ENCODE peak calls at places on chromosome 13, in six cellular contexts. V is Peyer's patch; C is upper lobe of right lung; H is CD8-positive, alpha-beta T cell; G is breast epithelium; Q is IMR-90. X is an unnamed sample.

GRCh38 chr13:66329988-66330429 is 900.1 kb downstream of the PCDH9 start:
- DNase-seq in V (no peak), C (no peak), H (no peak), G (no peak), Q (peak), X (no peak)

GRCh38 chr13:75480691-75481175 is 1.2 kb downstream of the TBC1D4 start:
- DNase-seq in V (peak), C (peak), H (no peak), G (peak), Q (peak), X (no peak)

GRCh38 chr13:26497991-26498423 is 59.5 kb upstream of the WASF3 start:
- DNase-seq in V (no peak), C (no peak), H (no peak), G (no peak), Q (peak), X (no peak)

GRCh38 chr13:48121733-48122132 is 26.8 kb upstream of the MED4 start:
- DNase-seq in V (no peak), C (no peak), H (no peak), G (no peak), Q (no peak), X (no peak)

GRCh38 chr13:91576590-91576989 is 178.2 kb downstream of the GPC5 start:
- DNase-seq in V (no peak), C (no peak), H (no peak), G (no peak), Q (no peak), X (no peak)

GRCh38 chr13:46698015-46698414 is 98.9 kb downstream of the ESD start:
- DNase-seq in V (no peak), C (no peak), H (no peak), G (no peak), Q (no peak), X (no peak)

GRCh38 chr13:106418556-106418955 is 116.9 kb downstream of the EFNB2 start:
- DNase-seq in V (no peak), C (no peak), H (no peak), G (no peak), Q (peak), X (no peak)

GRCh38 chr13:87877477-87877876 is 206.3 kb downstream of the SLITRK5 start:
- DNase-seq in V (no peak), C (no peak), H (no peak), G (no peak), Q (no peak), X (no peak)

GRCh38 chr13:111280666-111281577 is 39.5 kb upstream of the TEX29 start:
- DNase-seq in V (no peak), C (no peak), H (no peak), G (no peak), Q (peak), X (no peak)

GRCh38 chr13:43214124-43214523 is 190.7 kb downstream of the DNAJC15 start:
- DNase-seq in V (no peak), C (no peak), H (no peak), G (no peak), Q (no peak), X (no peak)

GRCh38 chr13:49669735-49670309 is 21.5 kb downstream of the EBPL start:
- DNase-seq in V (peak), C (no peak), H (no peak), G (peak), Q (peak), X (no peak)

GRCh38 chr13:25233861-25234260 is 53.4 kb downstream of the MTMR6 start:
- DNase-seq in V (no peak), C (no peak), H (no peak), G (no peak), Q (no peak), X (no peak)

GRCh38 chr13:45047394-45048328 is 58.3 kb downstream of the GPALPP1 start:
- DNase-seq in V (peak), C (peak), H (peak), G (peak), Q (peak), X (no peak)

GRCh38 chr13:90947976-90948375 is 399.5 kb upstream of the MIR17HG start:
- DNase-seq in V (no peak), C (no peak), H (no peak), G (no peak), Q (no peak), X (no peak)

GRCh38 chr13:95607363-95607762 is 37.1 kb downstream of the DZIP1 start:
- DNase-seq in V (no peak), C (no peak), H (no peak), G (no peak), Q (peak), X (no peak)

GRCh38 chr13:110345266-110345665 is 38.2 kb downstream of the COL4A2 start:
- DNase-seq in V (no peak), C (no peak), H (no peak), G (no peak), Q (no peak), X (no peak)

GRCh38 chr13:46160474-46161066 is 21.4 kb downstream of the LCP1 start:
- DNase-seq in V (peak), C (no peak), H (no peak), G (no peak), Q (peak), X (no peak)

GRCh38 chr13:41352935-41353801 is 42.1 kb downstream of the NAA16 start:
- DNase-seq in V (peak), C (no peak), H (peak), G (no peak), Q (peak), X (no peak)

GRCh38 chr13:114010401-114011101 is 36.7 kb upstream of the C13orf46 start:
- DNase-seq in V (peak), C (no peak), H (no peak), G (no peak), Q (no peak), X (no peak)

GRCh38 chr13:50838701-50839100 is 4.8 kb downstream of the DLEU7 start:
- DNase-seq in V (no peak), C (no peak), H (no peak), G (no peak), Q (no peak), X (no peak)

GRCh38 chr13:38421590-38422560 is 72.2 kb downstream of the UFM1 start:
- DNase-seq in V (no peak), C (no peak), H (no peak), G (no peak), Q (peak), X (no peak)

GRCh38 chr13:19960673-19961015 is 2.1 kb downstream of the ZMYM2 start:
- DNase-seq in V (no peak), C (no peak), H (no peak), G (no peak), Q (no peak), X (no peak)

GRCh38 chr13:77703426-77703825 is 5.9 kb downstream of the SLAIN1 start:
- DNase-seq in V (no peak), C (peak), H (no peak), G (no peak), Q (no peak), X (no peak)

GRCh38 chr13:86920960-86921359 is 750.2 kb upstream of the SLITRK5 start:
- DNase-seq in V (no peak), C (no peak), H (no peak), G (no peak), Q (no peak), X (no peak)

GRCh38 chr13:28794370-28794769 is 25.8 kb upstream of the MTUS2 start:
- DNase-seq in V (no peak), C (no peak), H (no peak), G (no peak), Q (no peak), X (no peak)

GRCh38 chr13:74287672-74288169 is 153.5 kb upstream of the KLF12 start:
- DNase-seq in V (peak), C (peak), H (peak), G (peak), Q (peak), X (peak)

GRCh38 chr13:90272356-90272755 is 1075.1 kb upstream of the MIR17HG start:
- DNase-seq in V (no peak), C (no peak), H (no peak), G (no peak), Q (no peak), X (no peak)

GRCh38 chr13:105759467-105759866 is 776.0 kb downstream of the EFNB2 start:
- DNase-seq in V (no peak), C (no peak), H (no peak), G (no peak), Q (no peak), X (no peak)

GRCh38 chr13:34678154-34678553 is 263.9 kb upstream of the NBEA start:
- DNase-seq in V (no peak), C (no peak), H (no peak), G (no peak), Q (no peak), X (no peak)

GRCh38 chr13:89066868-89067466 is 1395.8 kb downstream of the SLITRK5 start:
- DNase-seq in V (no peak), C (no peak), H (no peak), G (no peak), Q (peak), X (no peak)

GRCh38 chr13:103067751-103068563 is 1.7 kb upstream of the SLC10A2 start:
- DNase-seq in V (peak), C (no peak), H (no peak), G (no peak), Q (no peak), X (no peak)

GRCh38 chr13:101111894-101112293 is 304.4 kb downstream of the NALCN start:
- DNase-seq in V (no peak), C (no peak), H (no peak), G (no peak), Q (peak), X (no peak)

GRCh38 chr13:31044658-31045620 is 112.5 kb downstream of the TEX26 start:
- DNase-seq in V (peak), C (no peak), H (no peak), G (no peak), Q (no peak), X (no peak)
- H3K27ac ChIP-seq in V (peak), C (peak), H (no peak), G (peak), Q (peak), X (peak)

DNA sequence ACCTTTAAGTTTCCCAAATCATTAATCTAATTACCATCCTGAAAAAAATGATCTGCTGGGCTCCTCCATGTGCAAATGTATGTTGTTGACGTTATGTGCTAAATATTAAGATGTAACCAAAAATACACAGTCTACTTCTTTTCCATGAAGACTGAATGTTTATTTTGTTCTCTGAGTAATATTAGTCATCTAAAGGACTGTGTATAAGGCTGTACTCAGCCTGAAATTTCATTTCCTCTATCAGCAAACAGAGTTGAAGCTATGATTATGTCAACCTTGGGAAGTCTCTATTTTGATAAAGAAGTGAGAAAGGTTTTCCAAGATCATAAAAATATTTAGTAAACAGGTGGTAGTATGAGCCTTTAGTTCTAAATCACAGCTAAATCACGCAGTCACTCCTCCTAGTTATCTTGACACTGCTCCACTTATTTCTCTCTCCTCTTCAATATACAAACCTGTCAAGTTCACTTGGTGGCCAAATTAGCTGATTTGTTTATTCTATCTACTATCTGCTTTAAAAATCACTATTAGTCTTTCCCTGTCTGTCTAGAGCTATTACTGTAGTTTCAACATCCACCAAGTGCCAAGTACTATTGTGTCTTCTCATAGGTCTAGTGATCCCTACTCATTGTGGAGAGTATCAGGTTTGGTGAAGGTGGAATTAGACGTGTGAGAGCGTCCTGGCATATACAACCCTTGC is 211.7 kb upstream of the STARD13 start:
- DNase-seq in V (no peak), C (no peak), H (no peak), G (no peak), Q (peak), X (no peak)
- H3K27ac ChIP-seq in V (peak), C (peak), H (no peak), G (no peak), Q (peak), X (no peak)

GRCh38 chr13:23322353-23323336 is 110.9 kb downstream of the SACS start:
- DNase-seq in V (no peak), C (no peak), H (no peak), G (no peak), Q (peak), X (no peak)
- H3K27ac ChIP-seq in V (peak), C (no peak), H (no peak), G (no peak), Q (peak), X (no peak)

DNA sequence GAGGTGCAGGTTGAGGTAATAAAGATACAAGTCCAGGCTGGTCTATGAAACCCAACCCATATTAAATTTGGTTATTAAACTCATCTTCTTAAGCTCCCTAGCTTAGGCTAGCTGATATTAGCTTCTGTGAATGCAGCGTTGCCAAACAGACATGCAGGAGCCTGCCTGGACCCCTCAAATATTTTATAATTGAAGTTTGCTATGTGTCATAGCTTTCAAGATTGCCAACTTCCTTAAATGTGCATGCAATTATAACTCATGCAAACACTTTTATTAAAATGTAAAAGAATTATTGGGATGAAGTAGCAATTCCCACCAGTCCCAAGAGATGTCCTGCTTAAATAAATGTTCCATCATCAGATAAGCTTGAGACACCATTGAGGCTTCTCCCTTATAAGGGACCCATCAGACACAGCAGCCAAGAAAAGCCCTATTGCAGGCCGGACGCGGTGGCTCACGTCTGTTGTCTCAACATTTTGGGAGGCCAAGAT is 51.3 kb downstream of the MBNL2 start:
- DNase-seq in V (no peak), C (no peak), H (no peak), G (peak), Q (no peak), X (no peak)
- H3K27ac ChIP-seq in V (peak), C (no peak), H (no peak), G (peak), Q (peak), X (peak)

GRCh38 chr13:51840141-51840540 is 4.8 kb downstream of the TMEM272 start:
- DNase-seq in V (no peak), C (no peak), H (no peak), G (no peak), Q (no peak), X (no peak)
- H3K27ac ChIP-seq in V (no peak), C (no peak), H (no peak), G (no peak), Q (no peak), X (no peak)

GRCh38 chr13:37198629-37199028 is 93.2 kb upstream of the CSNK1A1L start:
- DNase-seq in V (no peak), C (no peak), H (no peak), G (no peak), Q (no peak), X (no peak)

GRCh38 chr13:37202264-37202663 is 96.8 kb upstream of the CSNK1A1L start:
- DNase-seq in V (no peak), C (no peak), H (no peak), G (no peak), Q (peak), X (no peak)

DNA sequence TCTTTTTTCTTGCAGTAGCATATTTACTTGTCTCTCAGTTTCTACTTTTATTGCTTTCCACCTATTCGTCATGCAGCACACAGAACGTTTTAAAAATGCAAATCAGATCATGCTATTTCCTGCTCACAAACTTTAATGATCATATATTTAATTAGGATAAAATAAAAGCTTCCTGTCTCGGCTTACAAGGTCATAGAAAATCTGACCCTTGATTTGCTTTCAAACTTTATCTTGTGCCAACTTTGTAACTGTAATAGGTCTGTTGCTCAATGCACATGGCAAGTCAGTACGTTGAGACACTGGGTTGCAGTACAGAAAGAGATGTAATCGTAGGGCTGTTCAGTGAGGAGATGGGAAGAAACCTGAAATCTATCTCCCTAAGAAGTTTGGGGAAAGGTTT is 95.6 kb upstream of the CSNK1A1L start:
- DNase-seq in V (no peak), C (no peak), H (no peak), G (no peak), Q (no peak), X (no peak)
- H3K27ac ChIP-seq in V (no peak), C (no peak), H (no peak), G (no peak), Q (no peak), X (no peak)

X was measured in esophagus squamous epithelium.